ENCODE peak calls at places on chromosomes 11 and 22, in five cellular contexts. M is left ventricle myocardium superior; R is HFF-Myc; X is T-helper 2 cell; P is stimulated activated CD4-positive, alpha-beta T cell treated with anti-CD3 and anti-CD28 coated beads, Interleukin-15, amount 100 ng/mL, for 1 hour. L is an unnamed sample.
A peak's percentile ranks its signal among the peaks of the same experiment; 100 is the strongest.

GRCh38 chr11:250740-251299 is 14.0 kb downstream of the PSMD13 start:
- DNase-seq in M (peak; percentile 57), R (no peak), X (peak; percentile 62), P (peak; percentile 68), L (peak; percentile 81)

GRCh38 chr22:50360578-50360977 is 17.5 kb downstream of the PPP6R2 start:
- DNase-seq in M (peak; percentile 35), R (no peak), X (no peak), P (no peak), L (no peak)

GRCh38 chr11:63010934-63011439 is 4.7 kb downstream of the SLC22A8 start:
- DNase-seq in M (no peak), R (no peak), X (no peak), P (no peak), L (no peak)

GRCh38 chr11:2542406-2542805 is 97.6 kb downstream of the KCNQ1 start:
- DNase-seq in M (no peak), R (no peak), X (no peak), P (no peak), L (no peak)

GRCh38 chr11:9601041-9601875 is 27.8 kb downstream of the WEE1 start:
- DNase-seq in M (no peak), R (peak; percentile 64), X (peak; percentile 73), P (peak; percentile 9), L (peak; percentile 56)

GRCh38 chr11:62125316-62125715 is 1.5 kb downstream of the INCENP start:
- DNase-seq in M (no peak), R (no peak), X (no peak), P (no peak), L (no peak)

GRCh38 chr22:22745225-22746060 is 101.0 kb downstream of the GGTLC2 start:
- DNase-seq in M (peak; percentile 46), R (no peak), X (peak; percentile 31), P (no peak), L (peak; percentile 60)

GRCh38 chr22:46373838-46374662 is 38.5 kb downstream of the TRMU start:
- DNase-seq in M (no peak), R (no peak), X (peak; percentile 78), P (no peak), L (peak; percentile 52)

GRCh38 chr11:42244376-42244775 is 784.9 kb upstream of the LRRC4C start:
- DNase-seq in M (no peak), R (no peak), X (no peak), P (no peak), L (no peak)

GRCh38 chr22:17108256-17109112 is 12.7 kb downstream of the TMEM121B start:
- DNase-seq in M (no peak), R (no peak), X (no peak), P (no peak), L (no peak)

GRCh38 chr11:41989800-41990380 is 530.4 kb upstream of the LRRC4C start:
- DNase-seq in M (no peak), R (no peak), X (no peak), P (no peak), L (no peak)

GRCh38 chr22:32644252-32645100 is 157.0 kb upstream of the TIMP3 start:
- DNase-seq in M (peak; percentile 68), R (no peak), X (no peak), P (no peak), L (no peak)

GRCh38 chr11:11782532-11783110 is 59.2 kb upstream of the USP47 start:
- DNase-seq in M (no peak), R (no peak), X (no peak), P (no peak), L (no peak)

GRCh38 chr22:41925783-41926460 is 684 bp downstream of the TNFRSF13C start:
- DNase-seq in M (peak; percentile 85), R (no peak), X (peak; percentile 72), P (peak; percentile 60), L (peak; percentile 82)

GRCh38 chr22:50396751-50397370 is 53.7 kb downstream of the PPP6R2 start:
- DNase-seq in M (no peak), R (no peak), X (no peak), P (no peak), L (no peak)

GRCh38 chr22:23163665-23164064 is 16.6 kb upstream of the BCR start:
- DNase-seq in M (peak; percentile 74), R (no peak), X (no peak), P (no peak), L (no peak)

GRCh38 chr11:102287963-102288744 is 29.1 kb upstream of the BIRC3 start:
- DNase-seq in M (no peak), R (peak; percentile 69), X (peak; percentile 50), P (no peak), L (peak; percentile 44)

GRCh38 chr11:91489989-91490388 is 734.6 kb upstream of the FAT3 start:
- DNase-seq in M (no peak), R (no peak), X (no peak), P (no peak), L (no peak)

L was measured in effector memory CD8-positive, alpha-beta T cell.